ENCODE peak calls at places on chromosomes 2 and 18, in four cellular contexts. One of them, this sample, is unnamed.

GRCh38 chr18:46283268-46283667 is 179.1 kb downstream of the HAUS1 start:
- DNase-seq in epithelial cell of prostate: no peak
- DNase-seq in midbrain: no peak
- DNase-seq in HCT116: no peak
- DNase-seq in this sample: no peak

GRCh38 chr2:180145163-180145562 is 138.1 kb upstream of the CWC22 start:
- DNase-seq in epithelial cell of prostate: no peak
- DNase-seq in midbrain: no peak
- DNase-seq in HCT116: no peak
- DNase-seq in this sample: no peak

GRCh38 chr2:241412144-241412543 is 56.1 kb downstream of the FARP2 start:
- DNase-seq in epithelial cell of prostate: no peak
- DNase-seq in midbrain: no peak
- DNase-seq in HCT116: peak; percentile 16
- DNase-seq in this sample: no peak

GRCh38 chr2:73938761-73939352 is 12.2 kb downstream of the DGUOK start:
- DNase-seq in epithelial cell of prostate: no peak
- DNase-seq in midbrain: no peak
- DNase-seq in HCT116: no peak
- DNase-seq in this sample: no peak

GRCh38 chr18:8895987-8896619 is 190.7 kb downstream of the MTCL1 start:
- DNase-seq in epithelial cell of prostate: no peak
- DNase-seq in midbrain: no peak
- DNase-seq in HCT116: no peak
- DNase-seq in this sample: no peak

GRCh38 chr18:24492445-24492844 is 32.0 kb downstream of the HRH4 start:
- DNase-seq in epithelial cell of prostate: no peak
- DNase-seq in midbrain: no peak
- DNase-seq in HCT116: no peak
- DNase-seq in this sample: no peak

GRCh38 chr2:241910604-241911520 is 41.3 kb downstream of the RTP5 start:
- DNase-seq in epithelial cell of prostate: no peak
- DNase-seq in midbrain: no peak
- DNase-seq in HCT116: no peak
- DNase-seq in this sample: no peak

GRCh38 chr18:74316257-74317180 is 880 bp downstream of the C18orf63 start:
- DNase-seq in epithelial cell of prostate: no peak
- DNase-seq in midbrain: no peak
- DNase-seq in HCT116: no peak
- DNase-seq in this sample: no peak

GRCh38 chr2:106124787-106125549 is 69.1 kb downstream of the UXS1 start:
- DNase-seq in epithelial cell of prostate: peak; percentile 64
- DNase-seq in midbrain: no peak
- DNase-seq in HCT116: no peak
- DNase-seq in this sample: no peak

GRCh38 chr2:23788100-23788499 is 138.8 kb downstream of the ATAD2B start:
- DNase-seq in epithelial cell of prostate: no peak
- DNase-seq in midbrain: no peak
- DNase-seq in HCT116: no peak
- DNase-seq in this sample: no peak

GRCh38 chr2:28577796-28578680 is 82.2 kb downstream of the PLB1 start:
- DNase-seq in epithelial cell of prostate: no peak
- DNase-seq in midbrain: no peak
- DNase-seq in HCT116: no peak
- DNase-seq in this sample: no peak

GRCh38 chr18:5068856-5069255 is 128.2 kb downstream of the AKAIN1 start:
- DNase-seq in epithelial cell of prostate: no peak
- DNase-seq in midbrain: no peak
- DNase-seq in HCT116: no peak
- DNase-seq in this sample: no peak

GRCh38 chr2:240567137-240567871 is 980 bp upstream of the RNPEPL1 start:
- DNase-seq in epithelial cell of prostate: no peak
- DNase-seq in midbrain: no peak
- DNase-seq in HCT116: no peak
- DNase-seq in this sample: no peak

GRCh38 chr2:28276076-28276618 is 116.5 kb upstream of the FOSL2 start:
- DNase-seq in epithelial cell of prostate: peak; percentile 88
- DNase-seq in midbrain: no peak
- DNase-seq in HCT116: peak; percentile 81
- DNase-seq in this sample: no peak

GRCh38 chr2:15316370-15316814 is 244.7 kb downstream of the NBAS start:
- DNase-seq in epithelial cell of prostate: no peak
- DNase-seq in midbrain: no peak
- DNase-seq in HCT116: no peak
- DNase-seq in this sample: no peak

GRCh38 chr2:14148186-14148585 is 484.3 kb upstream of the LRATD1 start:
- DNase-seq in epithelial cell of prostate: no peak
- DNase-seq in midbrain: no peak
- DNase-seq in HCT116: no peak
- DNase-seq in this sample: no peak

GRCh38 chr2:157471078-157471477 is 27.2 kb upstream of the CYTIP start:
- DNase-seq in epithelial cell of prostate: no peak
- DNase-seq in midbrain: no peak
- DNase-seq in HCT116: no peak
- DNase-seq in this sample: no peak

GRCh38 chr2:208366215-208367132 is 40.1 kb upstream of the PTH2R start:
- DNase-seq in epithelial cell of prostate: no peak
- DNase-seq in midbrain: no peak
- DNase-seq in HCT116: no peak
- DNase-seq in this sample: no peak

This sample was measured in thoracic aorta.